ENCODE peak calls at places on chromosome X, in six cellular contexts. One of them, this sample, is unnamed.
A peak's percentile ranks its signal among the peaks of the same experiment; 100 is the strongest.

GRCh38 chrX:7815166-7815565 is 27.8 kb upstream of the VCX start:
- DNase-seq in body of pancreas: no peak
- DNase-seq in uterus: no peak
- DNase-seq in dorsolateral prefrontal cortex: no peak
- DNase-seq in MM.1S: no peak
- DNase-seq in GM23338: no peak
- DNase-seq in this sample: no peak

GRCh38 chrX:20472148-20472547 is 205.4 kb upstream of the RPS6KA3 start:
- DNase-seq in uterus: no peak
- DNase-seq in MM.1S: no peak
- DNase-seq in body of pancreas: no peak
- DNase-seq in GM23338: no peak
- DNase-seq in dorsolateral prefrontal cortex: no peak
- DNase-seq in this sample: no peak

GRCh38 chrX:93932471-93933220 is 258.6 kb downstream of the FAM133A start:
- DNase-seq in MM.1S: no peak
- DNase-seq in GM23338: no peak
- DNase-seq in dorsolateral prefrontal cortex: no peak
- DNase-seq in uterus: no peak
- DNase-seq in body of pancreas: no peak
- DNase-seq in this sample: no peak

GRCh38 chrX:68832516-68833447 is 4.0 kb downstream of the EFNB1 start:
- DNase-seq in body of pancreas: no peak
- DNase-seq in MM.1S: no peak
- DNase-seq in uterus: peak; percentile 14
- DNase-seq in GM23338: peak; percentile 25
- DNase-seq in dorsolateral prefrontal cortex: peak; percentile 8
- DNase-seq in this sample: no peak

GRCh38 chrX:150366951-150367545 is 3.9 kb downstream of the MAMLD1 start:
- DNase-seq in uterus: no peak
- DNase-seq in dorsolateral prefrontal cortex: no peak
- DNase-seq in GM23338: no peak
- DNase-seq in MM.1S: no peak
- DNase-seq in body of pancreas: no peak
- DNase-seq in this sample: no peak

GRCh38 chrX:34778961-34779360 is 121.9 kb upstream of the TMEM47 start:
- DNase-seq in dorsolateral prefrontal cortex: no peak
- DNase-seq in GM23338: no peak
- DNase-seq in body of pancreas: no peak
- DNase-seq in uterus: no peak
- DNase-seq in MM.1S: no peak
- DNase-seq in this sample: no peak

GRCh38 chrX:13059676-13060499 is 15.5 kb upstream of the FAM9C start:
- DNase-seq in uterus: no peak
- DNase-seq in MM.1S: no peak
- DNase-seq in GM23338: no peak
- DNase-seq in body of pancreas: no peak
- DNase-seq in dorsolateral prefrontal cortex: no peak
- DNase-seq in this sample: no peak

GRCh38 chrX:1416965-1417760 is 25.2 kb upstream of the SLC25A6 start:
- DNase-seq in dorsolateral prefrontal cortex: no peak
- DNase-seq in uterus: no peak
- DNase-seq in GM23338: no peak
- DNase-seq in body of pancreas: no peak
- DNase-seq in MM.1S: no peak
- DNase-seq in this sample: no peak

GRCh38 chrX:80747832-80748231 is 61.8 kb downstream of the BRWD3 start:
- DNase-seq in dorsolateral prefrontal cortex: no peak
- DNase-seq in GM23338: no peak
- DNase-seq in body of pancreas: no peak
- DNase-seq in MM.1S: no peak
- DNase-seq in uterus: no peak
- DNase-seq in this sample: no peak

GRCh38 chrX:56802921-56803848 is 74.1 kb downstream of the NBDY start:
- DNase-seq in body of pancreas: peak; percentile 84
- DNase-seq in MM.1S: peak; percentile 81
- DNase-seq in uterus: peak; percentile 87
- DNase-seq in dorsolateral prefrontal cortex: peak; percentile 94
- DNase-seq in GM23338: peak; percentile 51
- DNase-seq in this sample: no peak

GRCh38 chrX:20063716-20064351 is 52.9 kb downstream of the MAP7D2 start:
- DNase-seq in MM.1S: no peak
- DNase-seq in body of pancreas: no peak
- DNase-seq in GM23338: peak; percentile 41
- DNase-seq in uterus: no peak
- DNase-seq in dorsolateral prefrontal cortex: no peak
- DNase-seq in this sample: peak; percentile 34

GRCh38 chrX:139692908-139693307 is 15.1 kb downstream of the MCF2 start:
- DNase-seq in GM23338: no peak
- DNase-seq in body of pancreas: no peak
- DNase-seq in dorsolateral prefrontal cortex: no peak
- DNase-seq in MM.1S: no peak
- DNase-seq in uterus: no peak
- DNase-seq in this sample: no peak

GRCh38 chrX:139691843-139692505 is 16.0 kb downstream of the MCF2 start:
- DNase-seq in body of pancreas: peak; percentile 18
- DNase-seq in uterus: no peak
- DNase-seq in dorsolateral prefrontal cortex: no peak
- DNase-seq in GM23338: peak; percentile 45
- DNase-seq in MM.1S: no peak
- DNase-seq in this sample: no peak

GRCh38 chrX:139691493-139691842 is 16.5 kb downstream of the MCF2 start:
- DNase-seq in body of pancreas: peak; percentile 34
- DNase-seq in uterus: no peak
- DNase-seq in dorsolateral prefrontal cortex: no peak
- DNase-seq in MM.1S: no peak
- DNase-seq in GM23338: peak; percentile 15
- DNase-seq in this sample: no peak

DNA sequence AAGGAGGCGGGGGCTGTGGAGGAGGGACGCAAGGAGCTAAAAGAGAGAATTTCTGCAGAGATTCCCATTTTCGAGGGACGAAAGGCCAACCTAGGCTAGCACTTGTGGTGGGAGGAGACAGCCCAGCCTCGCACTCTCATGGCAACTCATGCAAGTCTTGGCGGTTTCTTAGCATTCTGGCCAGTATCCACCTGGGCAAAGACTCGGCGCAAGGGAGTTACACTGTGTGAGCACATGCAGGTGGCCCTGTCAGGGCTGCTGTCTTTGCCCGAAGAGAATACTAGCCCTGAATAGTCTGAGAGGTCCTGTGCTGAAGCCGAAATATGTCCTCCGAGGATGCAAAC is 15.5 kb downstream of the MCF2 start:
- DNase-seq in uterus: no peak
- DNase-seq in MM.1S: no peak
- DNase-seq in body of pancreas: peak; percentile 55
- DNase-seq in dorsolateral prefrontal cortex: no peak
- DNase-seq in GM23338: peak; percentile 36
- DNase-seq in this sample: no peak
- H3K4me3 ChIP-seq in uterus: peak overlapping the region; percentile 24
- H3K4me3 ChIP-seq in MM.1S: no peak overlapping the region
- H3K4me3 ChIP-seq in body of pancreas: no peak overlapping the region
- H3K4me3 ChIP-seq in dorsolateral prefrontal cortex: peak overlapping the region; percentile 54
- H3K4me3 ChIP-seq in GM23338: peak overlapping the region; percentile 55
- H3K4me3 ChIP-seq in this sample: no peak overlapping the region

GRCh38 chrX:154980330-154981115 is 42.0 kb downstream of the F8 start:
- DNase-seq in GM23338: peak; percentile 78
- DNase-seq in dorsolateral prefrontal cortex: peak; percentile 74
- DNase-seq in body of pancreas: peak; percentile 88
- DNase-seq in MM.1S: peak; percentile 80
- DNase-seq in uterus: peak; percentile 73
- DNase-seq in this sample: peak; percentile 62
- H3K4me3 ChIP-seq in GM23338: no peak overlapping the region
- H3K4me3 ChIP-seq in dorsolateral prefrontal cortex: peak overlapping the region; percentile 55
- H3K4me3 ChIP-seq in body of pancreas: no peak overlapping the region
- H3K4me3 ChIP-seq in MM.1S: peak overlapping the region; percentile 41
- H3K4me3 ChIP-seq in uterus: peak overlapping the region; percentile 34
- H3K4me3 ChIP-seq in this sample: peak overlapping the region; percentile 27

GRCh38 chrX:115894087-115894486 is 276.5 kb upstream of the AGTR2 start:
- DNase-seq in GM23338: no peak
- DNase-seq in uterus: no peak
- DNase-seq in MM.1S: peak; percentile 39
- DNase-seq in dorsolateral prefrontal cortex: peak; percentile 54
- DNase-seq in body of pancreas: peak; percentile 32
- DNase-seq in this sample: no peak

GRCh38 chrX:115892787-115893671 is 277.5 kb upstream of the AGTR2 start:
- DNase-seq in GM23338: peak; percentile 38
- DNase-seq in uterus: peak; percentile 68
- DNase-seq in MM.1S: peak; percentile 44
- DNase-seq in body of pancreas: peak; percentile 78
- DNase-seq in dorsolateral prefrontal cortex: peak; percentile 77
- DNase-seq in this sample: no peak

GRCh38 chrX:115895678-115896329 is 274.7 kb upstream of the AGTR2 start:
- DNase-seq in MM.1S: no peak
- DNase-seq in GM23338: no peak
- DNase-seq in dorsolateral prefrontal cortex: no peak
- DNase-seq in body of pancreas: no peak
- DNase-seq in uterus: no peak
- DNase-seq in this sample: no peak

GRCh38 chrX:115889121-115889890 is 281.2 kb upstream of the AGTR2 start:
- DNase-seq in MM.1S: no peak
- DNase-seq in dorsolateral prefrontal cortex: peak; percentile 22
- DNase-seq in body of pancreas: peak; percentile 31
- DNase-seq in uterus: no peak
- DNase-seq in GM23338: no peak
- DNase-seq in this sample: no peak

GRCh38 chrX:115892056-115892708 is 278.4 kb upstream of the AGTR2 start:
- DNase-seq in GM23338: no peak
- DNase-seq in uterus: no peak
- DNase-seq in MM.1S: no peak
- DNase-seq in dorsolateral prefrontal cortex: no peak
- DNase-seq in body of pancreas: no peak
- DNase-seq in this sample: no peak
- H3K4me3 ChIP-seq in GM23338: no peak overlapping the region
- H3K4me3 ChIP-seq in uterus: no peak overlapping the region
- H3K4me3 ChIP-seq in MM.1S: no peak overlapping the region
- H3K4me3 ChIP-seq in dorsolateral prefrontal cortex: peak overlapping the region; percentile 21
- H3K4me3 ChIP-seq in body of pancreas: no peak overlapping the region
- H3K4me3 ChIP-seq in this sample: no peak overlapping the region

GRCh38 chrX:30668581-30668980 is 15.4 kb downstream of the GK start:
- DNase-seq in MM.1S: no peak
- DNase-seq in body of pancreas: no peak
- DNase-seq in uterus: no peak
- DNase-seq in GM23338: no peak
- DNase-seq in dorsolateral prefrontal cortex: no peak
- DNase-seq in this sample: no peak

GRCh38 chrX:30673884-30674598 is 20.8 kb downstream of the GK start:
- DNase-seq in dorsolateral prefrontal cortex: no peak
- DNase-seq in uterus: no peak
- DNase-seq in body of pancreas: no peak
- DNase-seq in GM23338: no peak
- DNase-seq in MM.1S: no peak
- DNase-seq in this sample: no peak

GRCh38 chrX:30679369-30679768 is 26.1 kb downstream of the GK start:
- DNase-seq in dorsolateral prefrontal cortex: no peak
- DNase-seq in MM.1S: no peak
- DNase-seq in GM23338: no peak
- DNase-seq in uterus: no peak
- DNase-seq in body of pancreas: peak; percentile 9
- DNase-seq in this sample: no peak

GRCh38 chrX:30674799-30675198 is 21.6 kb downstream of the GK start:
- DNase-seq in body of pancreas: no peak
- DNase-seq in MM.1S: no peak
- DNase-seq in GM23338: no peak
- DNase-seq in uterus: no peak
- DNase-seq in dorsolateral prefrontal cortex: no peak
- DNase-seq in this sample: no peak

DNA sequence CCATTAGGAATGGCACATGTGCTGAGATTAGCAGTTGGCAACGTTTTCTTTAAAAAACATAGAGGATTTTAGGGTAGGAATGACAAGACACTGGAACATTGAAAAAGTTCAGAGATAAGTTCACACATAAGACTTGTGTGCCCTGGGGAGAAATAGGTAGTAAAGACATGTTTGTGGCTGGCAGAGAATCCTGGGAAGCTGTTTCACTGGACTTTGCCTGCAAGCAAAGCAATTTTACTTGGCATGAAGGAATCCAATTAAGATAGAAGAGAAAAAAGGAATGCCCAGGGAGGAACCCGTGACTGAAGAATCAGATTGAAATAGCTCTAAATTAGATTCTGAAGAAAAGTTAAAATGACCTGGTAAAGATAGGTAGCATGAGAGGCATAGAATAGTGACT is 20.2 kb downstream of the GK start:
- DNase-seq in body of pancreas: no peak
- DNase-seq in dorsolateral prefrontal cortex: no peak
- DNase-seq in MM.1S: no peak
- DNase-seq in uterus: no peak
- DNase-seq in GM23338: no peak
- DNase-seq in this sample: no peak
- H3K4me3 ChIP-seq in body of pancreas: no peak overlapping the region
- H3K4me3 ChIP-seq in dorsolateral prefrontal cortex: no peak overlapping the region
- H3K4me3 ChIP-seq in MM.1S: no peak overlapping the region
- H3K4me3 ChIP-seq in uterus: no peak overlapping the region
- H3K4me3 ChIP-seq in GM23338: no peak overlapping the region
- H3K4me3 ChIP-seq in this sample: no peak overlapping the region

DNA sequence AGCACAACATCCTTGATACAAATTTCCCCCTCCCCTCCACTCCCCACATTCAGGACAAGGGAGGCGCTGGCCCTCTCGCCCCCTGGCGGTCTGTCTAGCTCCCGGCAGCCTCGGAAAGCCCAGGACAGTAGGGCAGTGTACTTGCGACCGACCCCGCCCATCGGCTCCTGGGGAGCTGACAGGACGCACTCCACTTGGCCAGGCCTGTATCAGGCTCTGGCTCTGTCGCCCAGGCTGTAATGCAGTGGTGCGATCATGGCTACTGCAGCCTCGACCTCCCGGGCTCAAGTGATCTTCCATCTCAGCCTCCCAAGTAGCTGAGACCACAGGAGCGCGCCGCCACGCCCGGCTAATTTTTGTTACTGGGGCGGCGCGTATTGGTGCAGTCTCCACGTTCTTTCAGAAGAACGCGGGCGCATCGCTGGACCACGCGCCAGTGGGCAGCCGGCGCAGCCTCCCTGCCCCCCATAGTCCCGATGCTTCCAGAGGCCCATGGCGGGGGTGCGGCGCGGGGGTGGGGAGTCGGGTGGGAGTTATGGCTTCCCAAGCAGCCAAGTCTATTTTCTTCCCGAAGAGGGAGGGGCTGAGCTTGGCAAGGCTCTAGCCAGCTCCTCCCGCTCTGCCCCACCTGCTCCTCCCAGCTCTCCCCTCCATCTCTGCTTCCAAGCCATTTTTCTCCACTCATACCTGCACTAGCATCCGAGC is 7.8 kb upstream of the AKAP14 start:
- DNase-seq in dorsolateral prefrontal cortex: peak; percentile 32
- DNase-seq in GM23338: peak; percentile 89
- DNase-seq in MM.1S: no peak
- DNase-seq in uterus: peak; percentile 37
- DNase-seq in body of pancreas: peak; percentile 70
- DNase-seq in this sample: no peak
- H3K4me3 ChIP-seq in dorsolateral prefrontal cortex: peak overlapping the region; percentile 52
- H3K4me3 ChIP-seq in GM23338: peak overlapping the region; percentile 69
- H3K4me3 ChIP-seq in MM.1S: no peak overlapping the region
- H3K4me3 ChIP-seq in uterus: peak overlapping the region; percentile 23
- H3K4me3 ChIP-seq in body of pancreas: no peak overlapping the region
- H3K4me3 ChIP-seq in this sample: no peak overlapping the region

DNA sequence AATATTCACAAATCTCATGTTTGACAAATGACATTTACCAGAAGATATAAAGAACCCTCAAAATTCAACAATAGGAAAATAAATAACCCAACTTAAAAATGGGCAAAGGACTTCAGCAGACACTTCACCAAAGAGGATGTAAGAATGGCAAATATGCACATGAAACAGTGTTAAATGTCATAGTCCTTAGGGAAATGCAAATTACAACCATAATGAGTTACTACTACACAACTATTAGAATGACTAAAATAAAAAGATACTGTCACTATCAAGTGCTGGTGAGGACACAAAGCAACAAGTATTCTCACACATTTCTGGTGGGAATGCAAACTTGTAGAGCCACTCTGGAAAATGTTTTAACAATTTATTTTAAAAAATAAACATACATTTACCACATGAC is 40.8 kb upstream of the NR0B1 start:
- DNase-seq in uterus: no peak
- DNase-seq in dorsolateral prefrontal cortex: no peak
- DNase-seq in MM.1S: no peak
- DNase-seq in body of pancreas: no peak
- DNase-seq in GM23338: no peak
- DNase-seq in this sample: no peak
- H3K4me3 ChIP-seq in uterus: no peak overlapping the region
- H3K4me3 ChIP-seq in dorsolateral prefrontal cortex: no peak overlapping the region
- H3K4me3 ChIP-seq in MM.1S: no peak overlapping the region
- H3K4me3 ChIP-seq in body of pancreas: no peak overlapping the region
- H3K4me3 ChIP-seq in GM23338: no peak overlapping the region
- H3K4me3 ChIP-seq in this sample: no peak overlapping the region